ENCODE peak calls at places on chromosomes 4 and X, in nine cellular contexts. F is NB4, B is prostate gland, V is suprapubic skin, N is heart left ventricle, A is thyroid gland, P is body of pancreas, H is uterus, S is vagina. Q is an unnamed sample.

GRCh38 chr4:189940178-189941004 is at the start of gene FRG1:
- DNase-seq in H (peak), P (peak), B (peak), V (peak), A (peak), N (peak), F (peak), S (peak), Q (peak)

GRCh38 chr4:177696438-177696966 is 254.3 kb upstream of the AGA start:
- DNase-seq in P (no peak), A (no peak), B (no peak), N (no peak), F (no peak), H (no peak), S (no peak), V (no peak), Q (no peak)

GRCh38 chrX:111507931-111508330 is 3.5 kb upstream of the SERTM2 start:
- DNase-seq in S (no peak), H (no peak), N (no peak), P (no peak), A (no peak), V (no peak), B (no peak), F (no peak), Q (no peak)

GRCh38 chrX:119218198-119218597 is 17.9 kb upstream of the PGRMC1 start:
- DNase-seq in S (no peak), B (no peak), N (no peak), F (peak), V (no peak), P (no peak), A (no peak), H (no peak), Q (no peak)

GRCh38 chr4:155047755-155048154 is 160.7 kb upstream of the NPY2R start:
- DNase-seq in A (no peak), B (no peak), V (no peak), F (no peak), H (no peak), N (no peak), P (no peak), S (no peak), Q (no peak)

GRCh38 chrX:69285881-69286545 is 120.8 kb upstream of the PJA1 start:
- DNase-seq in F (peak), V (peak), N (no peak), A (peak), P (peak), B (peak), S (no peak), H (peak), Q (peak)

GRCh38 chrX:2608638-2609430 is 82.3 kb upstream of the CD99 start:
- DNase-seq in A (peak), H (peak), P (peak), N (peak), F (peak), V (peak), B (peak), S (no peak), Q (peak)

GRCh38 chrX:72366746-72367145 is 61.0 kb upstream of the CITED1 start:
- DNase-seq in H (no peak), N (no peak), S (no peak), B (no peak), A (no peak), P (no peak), F (no peak), V (no peak), Q (no peak)

GRCh38 chr4:52110171-52110570 is 59.1 kb downstream of the SPATA18 start:
- DNase-seq in B (no peak), A (no peak), N (no peak), S (no peak), P (no peak), F (no peak), H (no peak), V (no peak), Q (no peak)

GRCh38 chr4:138242076-138242829 is at the start of gene SLC7A11:
- DNase-seq in B (peak), N (peak), S (no peak), F (peak), P (peak), A (peak), H (peak), V (no peak), Q (peak)

GRCh38 chr4:122480023-122480422 is 23.5 kb upstream of the IL2 start:
- DNase-seq in B (no peak), H (no peak), N (no peak), P (no peak), F (peak), A (no peak), V (no peak), S (no peak), Q (no peak)

GRCh38 chr4:48681856-48682255 is 98.2 kb downstream of the FRYL start:
- DNase-seq in P (no peak), A (no peak), H (no peak), N (no peak), F (no peak), S (no peak), V (no peak), B (no peak), Q (no peak)

GRCh38 chr4:88659061-88659889 is 38.4 kb downstream of the NAP1L5 start:
- DNase-seq in P (peak), S (no peak), F (peak), B (peak), V (no peak), N (peak), A (peak), H (peak), Q (peak)

GRCh38 chr4:95547708-95548471 is 883 bp downstream of the UNC5C start:
- DNase-seq in B (peak), P (no peak), S (no peak), H (peak), V (no peak), N (peak), F (peak), A (peak), Q (peak)

GRCh38 chrX:72694170-72694569 is 19.9 kb downstream of the PHKA1 start:
- DNase-seq in N (no peak), V (no peak), P (no peak), B (no peak), S (no peak), H (no peak), F (no peak), A (no peak), Q (no peak)

GRCh38 chr4:122542411-122543236 is 78.2 kb downstream of the IL21 start:
- DNase-seq in N (no peak), F (no peak), S (no peak), H (no peak), B (no peak), V (no peak), A (no peak), P (no peak), Q (no peak)

GRCh38 chr4:123505457-123506310 is 109.1 kb downstream of the SPRY1 start:
- DNase-seq in A (peak), H (peak), S (no peak), N (peak), P (peak), B (peak), F (peak), V (peak), Q (peak)

GRCh38 chrX:15359701-15360100 is 24.4 kb upstream of the PIGA start:
- DNase-seq in F (no peak), N (no peak), S (no peak), A (no peak), B (no peak), P (no peak), H (no peak), V (no peak), Q (no peak)

GRCh38 chrX:103839404-103839803 is 7.3 kb upstream of the RAB9B start:
- DNase-seq in V (no peak), S (no peak), F (no peak), N (no peak), P (no peak), A (no peak), H (no peak), B (no peak), Q (no peak)

GRCh38 chr4:76495166-76495565 is 60.1 kb downstream of the SHROOM3 start:
- DNase-seq in H (no peak), P (no peak), B (no peak), N (no peak), S (no peak), F (no peak), A (no peak), V (no peak), Q (no peak)

GRCh38 chr4:153094435-153094834 is 109.8 kb upstream of the TRIM2 start:
- DNase-seq in A (no peak), H (no peak), F (no peak), V (no peak), S (no peak), B (no peak), N (no peak), P (no peak), Q (no peak)

GRCh38 chr4:107640157-107640556 is 79.9 kb downstream of the PAPSS1 start:
- DNase-seq in B (no peak), A (no peak), H (no peak), P (no peak), V (no peak), F (no peak), N (no peak), S (no peak), Q (no peak)

GRCh38 chr4:33890841-33891240 is 2353.5 kb downstream of the ARAP2 start:
- DNase-seq in S (no peak), B (no peak), H (no peak), N (no peak), P (no peak), F (no peak), V (no peak), A (no peak), Q (no peak)

GRCh38 chr4:182555997-182556418 is 312.8 kb downstream of the TENM3 start:
- DNase-seq in V (no peak), A (peak), H (peak), P (no peak), S (no peak), N (no peak), F (no peak), B (no peak), Q (no peak)

GRCh38 chr4:183118585-183118984 is 19.5 kb downstream of the WWC2 start:
- DNase-seq in P (peak), A (peak), V (no peak), F (no peak), B (no peak), S (no peak), N (no peak), H (no peak), Q (peak)

GRCh38 chr4:51884055-51884454 is 41.1 kb downstream of the DCUN1D4 start:
- DNase-seq in B (no peak), F (peak), N (no peak), S (no peak), P (no peak), H (no peak), A (no peak), V (no peak), Q (no peak)

GRCh38 chrX:142998447-142999208 is 27.1 kb upstream of the SPANXN4 start:
- DNase-seq in F (peak), S (no peak), N (no peak), P (no peak), B (no peak), V (no peak), A (no peak), H (no peak), Q (no peak)

GRCh38 chrX:72001906-72002305 is 91.3 kb downstream of the NHSL2 start:
- DNase-seq in P (no peak), F (no peak), V (no peak), A (no peak), H (no peak), S (no peak), B (no peak), N (no peak), Q (no peak)

GRCh38 chr4:127165971-127166370 is 466.8 kb upstream of the INTU start:
- DNase-seq in H (no peak), A (no peak), S (no peak), F (no peak), B (no peak), P (no peak), V (no peak), N (no peak), Q (no peak)

GRCh38 chr4:149493492-149493891 is 322.2 kb downstream of the IQCM start:
- DNase-seq in B (no peak), S (no peak), A (no peak), V (no peak), P (no peak), F (no peak), H (no peak), N (no peak), Q (no peak)

GRCh38 chrX:1807301-1807731 is 192.5 kb downstream of the ASMT start:
- DNase-seq in H (no peak), V (no peak), P (no peak), B (no peak), N (no peak), F (no peak), S (peak), A (no peak), Q (no peak)

GRCh38 chrX:74450803-74451449 is 29.6 kb downstream of the SLC16A2 start:
- DNase-seq in B (no peak), F (peak), P (no peak), V (no peak), H (no peak), S (no peak), A (no peak), N (no peak), Q (no peak)

GRCh38 chr4:154126276-154126675 is 337.4 kb upstream of the SFRP2 start:
- DNase-seq in S (no peak), F (no peak), N (no peak), H (no peak), A (no peak), P (no peak), V (no peak), B (no peak), Q (no peak)

GRCh38 chr4:56861365-56861764 is 39.9 kb upstream of the SPINK2 start:
- DNase-seq in S (no peak), F (no peak), N (no peak), P (no peak), A (peak), B (no peak), V (no peak), H (no peak), Q (no peak)

DNA sequence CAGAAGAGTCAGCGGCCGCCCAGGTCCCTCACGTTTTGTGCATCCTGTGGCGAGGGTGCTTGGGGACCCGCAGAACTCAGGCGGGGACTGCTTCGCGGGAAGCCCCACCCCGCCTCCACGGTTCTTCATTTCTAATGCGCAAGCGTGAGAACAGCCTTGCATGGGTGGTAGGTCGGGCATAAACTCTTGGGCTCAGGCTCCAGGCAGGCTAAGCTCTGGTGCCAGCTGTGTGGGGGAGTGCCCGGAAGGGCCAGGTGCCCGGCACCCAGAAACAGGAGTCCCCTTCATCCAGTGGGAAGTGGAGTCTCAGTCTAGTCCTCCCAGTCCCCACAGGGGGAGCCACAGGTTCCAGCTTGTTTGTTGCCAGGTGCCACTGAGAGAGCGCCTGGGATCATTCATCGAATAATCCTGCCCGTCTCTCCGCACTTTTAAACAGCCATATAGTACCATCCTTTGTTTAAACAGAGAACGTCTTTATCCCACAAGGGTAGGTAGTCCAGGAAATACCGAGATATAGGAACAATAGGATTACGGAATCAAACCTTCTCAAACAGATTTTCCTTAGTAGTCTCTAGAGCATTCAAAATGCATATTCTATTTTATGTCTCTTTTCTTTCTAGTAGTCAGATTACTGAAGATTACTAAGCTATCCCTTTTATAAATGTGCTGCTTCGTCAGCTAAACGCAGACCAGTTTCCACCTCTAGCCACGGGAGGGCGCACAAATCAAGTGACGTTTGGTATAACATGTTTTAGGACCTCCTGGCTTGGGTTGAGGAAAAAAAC is 12.7 kb upstream of the RBBP7 start:
- DNase-seq in V (peak), N (peak), A (peak), P (peak), S (no peak), B (peak), F (peak), H (peak), Q (peak)
- TF ChIP-seq POLR2A in V (no peak), N (no peak), A (no peak), P (no peak), S (no peak), B (no peak), F (peak), H (no peak), Q (no peak)

GRCh38 chr4:173330590-173330989 is 3.6 kb downstream of the HMGB2 start:
- DNase-seq in N (no peak), B (no peak), S (no peak), F (no peak), V (no peak), H (no peak), A (no peak), P (no peak), Q (no peak)
- TF ChIP-seq POLR2A in N (no peak), B (no peak), S (no peak), F (no peak), V (no peak), H (no peak), A (no peak), P (no peak), Q (no peak)

DNA sequence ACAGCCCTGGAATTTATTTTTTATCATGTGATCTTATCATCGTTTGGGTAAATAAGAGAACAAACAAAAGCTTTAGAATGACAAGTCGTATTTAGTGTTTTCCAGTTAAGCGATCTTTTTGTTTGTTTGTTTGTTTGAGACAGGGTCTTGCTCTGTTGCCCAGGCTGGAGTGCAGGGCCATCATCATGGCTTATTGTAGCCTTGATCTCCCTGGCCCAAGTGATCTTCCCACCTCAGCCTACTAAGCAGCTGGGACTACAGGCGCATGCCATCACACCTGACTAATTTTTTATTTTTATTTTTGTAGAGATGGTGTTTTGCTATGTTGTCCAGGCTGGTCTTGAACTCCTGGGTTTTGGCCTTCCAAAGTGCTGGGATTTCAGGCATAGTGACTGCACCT is 57.1 kb upstream of the PDLIM3 start:
- DNase-seq in F (no peak), V (no peak), P (no peak), S (no peak), B (no peak), H (no peak), N (no peak), A (no peak), Q (no peak)
- TF ChIP-seq POLR2A in F (no peak), V (no peak), P (no peak), S (no peak), B (no peak), H (no peak), N (no peak), A (no peak), Q (no peak)

GRCh38 chr4:6179362-6179761 is 21.0 kb downstream of the JAKMIP1 start:
- DNase-seq in F (no peak), V (no peak), H (no peak), N (no peak), A (no peak), S (no peak), B (no peak), P (no peak), Q (no peak)
- TF ChIP-seq POLR2A in F (no peak), V (no peak), H (no peak), N (no peak), A (no peak), S (no peak), B (no peak), P (no peak), Q (no peak)

GRCh38 chrX:24150051-24150790 is 692 bp downstream of the ZFX start:
- DNase-seq in H (peak), B (peak), F (peak), N (peak), A (peak), S (no peak), V (peak), P (peak), Q (peak)
- TF ChIP-seq POLR2A in H (peak), B (peak), F (peak), N (peak), A (no peak), S (no peak), V (peak), P (peak), Q (no peak)

GRCh38 chr4:185213829-185214228 is 4.4 kb downstream of the SNX25 start:
- DNase-seq in A (no peak), H (no peak), B (no peak), P (no peak), N (no peak), S (no peak), V (no peak), F (peak), Q (no peak)
- TF ChIP-seq POLR2A in A (no peak), H (no peak), B (no peak), P (no peak), N (no peak), S (no peak), V (no peak), F (no peak), Q (no peak)

DNA sequence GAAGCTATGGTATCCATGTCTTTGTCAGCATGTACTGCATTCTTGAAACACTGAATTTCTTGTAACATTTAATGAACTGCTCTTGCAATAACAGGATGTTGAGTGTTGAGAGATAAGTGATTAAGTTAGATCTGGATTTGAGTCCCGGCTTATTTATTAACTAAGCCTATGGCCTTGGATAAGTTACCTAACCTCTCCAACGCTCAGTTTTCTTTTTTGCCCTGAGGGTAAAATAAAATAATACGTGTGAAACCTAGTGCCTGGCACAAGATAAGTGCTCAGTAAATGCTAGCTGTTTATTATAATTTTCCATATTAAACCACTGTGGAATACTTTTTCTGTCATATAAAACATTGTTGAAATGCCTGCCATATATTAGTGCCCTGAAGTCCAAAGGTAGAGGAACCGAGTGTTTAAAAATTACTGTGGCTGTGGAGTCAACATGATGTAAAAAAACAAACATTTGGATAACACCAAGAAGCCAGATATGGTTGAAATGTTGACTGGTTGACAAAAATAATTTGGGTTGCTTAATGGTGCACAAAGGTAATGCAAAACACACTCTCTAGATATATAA is 58.6 kb upstream of the ALB start:
- DNase-seq in V (no peak), B (no peak), H (no peak), N (no peak), F (no peak), A (no peak), P (no peak), S (no peak), Q (no peak)
- TF ChIP-seq POLR2A in V (no peak), B (no peak), H (no peak), N (no peak), F (no peak), A (no peak), P (no peak), S (no peak), Q (no peak)